ENCODE peak calls at places on chromosome 10, in ten cellular contexts. L, V, C, F, H, M, Z, D, R and Y are unnamed samples.
A peak's percentile ranks its signal among the peaks of the same experiment; 100 is the strongest.

GRCh38 chr10:119153661-119154060 is 11.9 kb downstream of the SFXN4 start:
- DNase-seq in F (no peak), M (no peak), H (no peak), D (no peak), C (no peak), R (no peak), L (no peak), V (no peak), Z (no peak), Y (no peak)

GRCh38 chr10:79434816-79435215 is 10.6 kb downstream of the ZCCHC24 start:
- DNase-seq in C (no peak), F (peak; percentile 77), L (peak; percentile 50), D (no peak), H (peak; percentile 94), M (peak; percentile 90), R (no peak), Z (peak; percentile 23), V (no peak), Y (peak; percentile 87)

GRCh38 chr10:99917963-99918825 is 91.6 kb downstream of the DNMBP start:
- DNase-seq in F (peak; percentile 73), D (peak; percentile 56), H (no peak), V (no peak), M (peak; percentile 59), C (peak; percentile 22), R (peak; percentile 21), Z (no peak), L (no peak), Y (peak; percentile 78)

GRCh38 chr10:57015595-57016303 is 654.7 kb upstream of the ZWINT start:
- DNase-seq in F (no peak), M (no peak), H (no peak), Z (no peak), L (no peak), R (no peak), D (no peak), V (no peak), C (peak; percentile 19), Y (no peak)

GRCh38 chr10:27636816-27637215 is 108.8 kb downstream of the MKX start:
- DNase-seq in M (no peak), Z (no peak), V (no peak), H (no peak), R (no peak), D (no peak), L (no peak), F (no peak), C (no peak), Y (no peak)

GRCh38 chr10:52706347-52707070 is 66.1 kb downstream of the MBL2 start:
- DNase-seq in R (no peak), H (no peak), V (no peak), M (no peak), Z (no peak), D (no peak), C (no peak), L (no peak), F (peak; percentile 14), Y (no peak)

GRCh38 chr10:116699783-116700150 is 42.6 kb downstream of the HSPA12A start:
- DNase-seq in F (no peak), L (no peak), C (no peak), D (no peak), R (no peak), Z (no peak), M (no peak), H (no peak), V (no peak), Y (no peak)

GRCh38 chr10:112955736-112956421 is 5.8 kb downstream of the TCF7L2 start:
- DNase-seq in H (peak; percentile 84), F (peak; percentile 70), L (peak; percentile 60), V (no peak), C (no peak), R (peak; percentile 70), Z (no peak), M (peak; percentile 94), D (peak; percentile 63), Y (peak; percentile 93)

GRCh38 chr10:43942096-43942885 is 293.6 kb upstream of the ZNF32 start:
- DNase-seq in L (no peak), D (no peak), F (no peak), V (peak; percentile 53), H (no peak), M (no peak), C (no peak), R (no peak), Z (no peak), Y (no peak)

DNA sequence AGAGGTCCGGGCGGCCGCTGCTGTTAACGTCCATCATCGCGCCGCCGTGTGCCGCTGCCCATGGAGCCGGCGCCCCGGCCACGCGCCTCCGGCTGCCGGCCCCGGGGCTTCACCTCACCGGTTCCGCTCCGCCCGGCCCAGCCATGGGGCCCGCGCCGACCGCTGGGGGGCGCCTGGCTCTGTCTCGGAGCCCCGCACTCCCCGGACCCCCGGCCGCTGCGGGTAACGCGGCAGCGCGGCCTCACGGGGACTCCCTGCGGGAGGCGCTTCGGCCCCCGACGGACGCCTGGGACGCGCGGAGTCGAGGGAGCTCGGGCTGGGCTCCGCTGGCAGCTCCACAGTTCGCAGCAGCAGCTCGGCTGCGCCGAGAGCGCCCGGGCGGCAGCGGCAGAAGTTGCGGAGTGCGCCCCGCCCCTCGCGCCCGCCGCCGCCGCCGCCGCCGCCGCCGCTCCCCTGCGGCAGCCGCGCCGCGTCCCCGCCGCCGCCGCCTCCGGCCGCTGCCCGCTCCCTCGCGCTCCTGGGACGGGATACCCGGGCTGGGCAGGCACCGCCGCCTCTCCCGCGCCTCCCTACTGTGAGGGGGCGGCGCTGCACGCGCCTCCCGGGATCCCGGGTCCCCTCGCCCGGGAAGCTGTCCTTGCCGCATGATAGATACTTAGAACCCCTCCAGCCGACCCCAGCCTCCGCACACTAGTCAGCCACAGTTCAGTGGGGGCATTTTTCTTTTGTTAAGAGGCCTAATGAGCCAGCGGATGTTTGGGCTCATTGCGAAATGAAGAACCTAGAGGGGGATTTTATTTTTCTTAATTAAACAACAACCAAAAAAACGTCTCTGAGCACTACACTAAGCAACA is at the start of gene HTR7:
- DNase-seq in F (peak; percentile 47), M (peak; percentile 33), H (peak; percentile 48), V (no peak), L (no peak), D (peak; percentile 46), C (peak; percentile 31), R (no peak), Z (no peak), Y (peak; percentile 46)
- TF ChIP-seq CTCF in F (peak; percentile 1), M (no peak), H (peak; percentile 49), V (no peak), L (peak; percentile 49), D (peak; percentile 85), C (peak; percentile 49), R (peak; percentile 27), Z (peak; percentile 57), Y (peak; percentile 51)

GRCh38 chr10:124648131-124648475 is 96.1 kb downstream of the FAM53B start:
- DNase-seq in V (no peak), Z (no peak), H (no peak), R (no peak), M (no peak), L (no peak), D (no peak), C (no peak), F (no peak), Y (no peak)
- H3K4me3 ChIP-seq in V (no peak overlapping the region), Z (no peak overlapping the region), H (no peak overlapping the region), R (no peak overlapping the region), M (no peak overlapping the region), L (no peak overlapping the region), D (no peak overlapping the region), C (no peak overlapping the region), F (no peak overlapping the region), Y (no peak overlapping the region)

DNA sequence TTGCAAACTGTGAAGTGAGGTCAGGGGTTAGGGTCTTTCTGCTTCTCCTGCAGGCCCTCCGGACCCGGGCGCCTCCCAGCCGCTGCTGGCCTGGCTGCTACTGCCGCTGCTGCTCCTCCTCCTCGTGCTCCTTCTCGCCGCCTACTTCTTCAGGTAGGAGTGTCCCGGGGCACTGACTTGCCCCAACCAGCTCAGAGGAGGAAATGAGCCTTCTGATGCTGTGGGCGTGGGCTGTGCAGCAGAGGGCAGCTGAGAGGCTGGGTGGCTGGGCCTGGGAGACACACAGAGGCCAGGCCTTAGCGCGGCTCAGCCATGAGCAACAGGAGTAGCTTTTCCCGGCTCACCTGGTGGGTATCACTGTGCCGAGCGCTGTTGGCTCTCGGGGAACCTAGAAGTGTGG is 78.9 kb downstream of the MKI67 start:
- DNase-seq in Z (no peak), C (peak; percentile 90), M (no peak), L (peak; percentile 91), V (no peak), R (no peak), H (peak; percentile 88), D (peak; percentile 10), F (peak; percentile 80), Y (peak; percentile 28)
- TF ChIP-seq CTCF in Z (no peak), C (no peak), M (no peak), L (peak; percentile 15), V (no peak), R (no peak), H (no peak), D (no peak), F (no peak), Y (no peak)

GRCh38 chr10:62047240-62047897 is 145.9 kb downstream of the ARID5B start:
- DNase-seq in D (no peak), C (no peak), H (peak; percentile 54), F (peak; percentile 53), M (peak; percentile 49), L (no peak), Z (no peak), R (no peak), V (no peak), Y (peak; percentile 88)

GRCh38 chr10:62047960-62048383 is 146.5 kb downstream of the ARID5B start:
- DNase-seq in L (peak; percentile 72), F (peak; percentile 62), H (peak; percentile 99), D (no peak), C (peak; percentile 56), Z (no peak), V (no peak), M (peak; percentile 68), R (no peak), Y (peak; percentile 89)

GRCh38 chr10:62048473-62048872 is 147.0 kb downstream of the ARID5B start:
- DNase-seq in L (no peak), R (no peak), M (no peak), C (no peak), V (no peak), D (no peak), H (no peak), F (no peak), Z (no peak), Y (no peak)

GRCh38 chr10:62045765-62046521 is 144.4 kb downstream of the ARID5B start:
- DNase-seq in Z (peak; percentile 96), H (peak; percentile 99), D (no peak), R (peak; percentile 97), V (no peak), C (no peak), M (peak; percentile 94), L (peak; percentile 54), F (peak; percentile 94), Y (peak; percentile 99)

DNA sequence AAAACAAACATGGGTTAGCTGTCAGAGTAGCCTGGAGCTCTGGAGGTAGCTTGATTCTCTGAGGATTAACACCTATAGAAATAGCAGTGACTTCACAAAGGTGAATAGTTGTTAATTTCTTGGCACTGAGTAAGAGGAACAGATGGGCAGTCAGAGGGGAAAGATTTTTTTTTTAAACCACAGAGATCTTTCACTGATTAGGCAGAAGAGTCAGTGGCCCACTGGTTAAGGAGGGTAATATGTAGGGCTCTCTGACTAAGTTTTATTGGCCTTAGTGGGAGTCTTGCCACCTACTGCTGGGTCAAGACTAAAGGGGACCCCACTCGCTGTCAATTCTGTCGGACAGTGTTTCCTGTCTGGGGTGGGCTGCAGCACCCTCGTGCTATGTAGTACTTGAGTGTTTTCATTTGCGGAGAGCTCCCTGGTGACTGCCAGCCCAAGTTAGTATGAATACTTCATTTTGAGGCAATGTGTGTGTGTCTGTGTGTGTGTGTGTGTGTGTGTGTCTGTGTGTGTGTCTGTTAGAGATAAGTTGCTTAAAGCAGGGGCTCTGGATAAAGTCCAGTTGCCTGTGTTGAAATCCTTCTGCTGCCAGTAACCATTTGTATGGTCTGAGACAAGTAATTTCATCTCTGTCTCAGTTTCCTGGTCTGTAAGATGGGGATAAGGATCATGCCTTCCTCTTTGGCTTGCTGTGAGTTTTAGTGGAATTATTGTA is 145.2 kb downstream of the ARID5B start:
- DNase-seq in Z (no peak), F (peak; percentile 90), L (peak; percentile 54), R (peak; percentile 41), D (no peak), C (no peak), M (peak; percentile 68), V (no peak), H (peak; percentile 97), Y (peak; percentile 95)
- H3K4me3 ChIP-seq in Z (no peak overlapping the region), F (no peak overlapping the region), L (no peak overlapping the region), R (no peak overlapping the region), D (no peak overlapping the region), C (no peak overlapping the region), M (no peak overlapping the region), V (peak overlapping the region; percentile 18), H (peak overlapping the region; percentile 45), Y (peak overlapping the region; percentile 35)